ENCODE peak calls at places on chromosomes 3 and 15, in nine cellular contexts. D, W, Z, S, E, J, N, R and Y are unnamed samples.

GRCh38 chr3:29057326-29057725 is 223.5 kb upstream of the RBMS3 start:
- DNase-seq in D (no peak), W (peak), Z (no peak), S (no peak), E (no peak), J (no peak), N (no peak), R (no peak), Y (no peak)

GRCh38 chr15:98906712-98907083 is 100.9 kb downstream of the PGPEP1L start:
- DNase-seq in D (peak), W (no peak), Z (no peak), S (no peak), E (no peak), J (no peak), N (no peak), R (no peak), Y (no peak)

GRCh38 chr15:57015897-57016296 is 97.5 kb downstream of the TCF12 start:
- DNase-seq in D (peak), W (no peak), Z (no peak), S (no peak), E (no peak), J (peak), N (no peak), R (no peak), Y (no peak)

GRCh38 chr15:58447244-58448010 is 15.6 kb downstream of the LIPC start:
- DNase-seq in D (no peak), W (no peak), Z (no peak), S (no peak), E (no peak), J (no peak), N (peak), R (no peak), Y (no peak)

GRCh38 chr3:170391108-170391507 is 27.6 kb upstream of the CLDN11 start:
- DNase-seq in D (no peak), W (no peak), Z (no peak), S (no peak), E (no peak), J (no peak), N (no peak), R (no peak), Y (no peak)

GRCh38 chr3:175386630-175387029 is 527.5 kb downstream of the NAALADL2 start:
- DNase-seq in D (peak), W (no peak), Z (no peak), S (no peak), E (no peak), J (no peak), N (no peak), R (no peak), Y (peak)

GRCh38 chr15:90955911-90956310 is 1.2 kb downstream of the RCCD1 start:
- DNase-seq in D (peak), W (peak), Z (no peak), S (no peak), E (peak), J (peak), N (peak), R (no peak), Y (no peak)

GRCh38 chr15:53665930-53666329 is 93.5 kb downstream of the WDR72 start:
- DNase-seq in D (no peak), W (no peak), Z (no peak), S (no peak), E (no peak), J (peak), N (no peak), R (no peak), Y (no peak)

GRCh38 chr15:80674245-80674614 is 20.9 kb upstream of the ABHD17C start:
- DNase-seq in D (no peak), W (no peak), Z (no peak), S (no peak), E (no peak), J (no peak), N (no peak), R (peak), Y (no peak)

GRCh38 chr3:4740397-4741105 is 238.7 kb upstream of the BHLHE40 start:
- DNase-seq in D (no peak), W (no peak), Z (no peak), S (no peak), E (peak), J (no peak), N (no peak), R (no peak), Y (no peak)

GRCh38 chr3:185081516-185081915 is 71.3 kb downstream of the C3orf70 start:
- DNase-seq in D (no peak), W (no peak), Z (no peak), S (no peak), E (no peak), J (no peak), N (no peak), R (no peak), Y (no peak)

GRCh38 chr15:50182233-50183013 is 427 bp downstream of the SLC27A2 start:
- DNase-seq in D (peak), W (peak), Z (peak), S (peak), E (peak), J (no peak), N (peak), R (no peak), Y (no peak)

GRCh38 chr3:112594856-112595255 is 33.0 kb downstream of the SLC35A5 start:
- DNase-seq in D (no peak), W (no peak), Z (no peak), S (no peak), E (no peak), J (no peak), N (no peak), R (no peak), Y (no peak)

GRCh38 chr3:57078366-57079220 is 18.1 kb downstream of the SPATA12 start:
- DNase-seq in D (peak), W (peak), Z (peak), S (no peak), E (peak), J (peak), N (peak), R (no peak), Y (no peak)

GRCh38 chr3:40753371-40753770 is 228.6 kb downstream of the ZNF621 start:
- DNase-seq in D (no peak), W (no peak), Z (no peak), S (no peak), E (no peak), J (no peak), N (no peak), R (no peak), Y (no peak)

GRCh38 chr3:99659965-99660364 is 21.6 kb downstream of the COL8A1 start:
- DNase-seq in D (no peak), W (no peak), Z (no peak), S (no peak), E (no peak), J (no peak), N (no peak), R (no peak), Y (no peak)

GRCh38 chr3:17938313-17938712 is 195.9 kb upstream of the TBC1D5 start:
- DNase-seq in D (no peak), W (no peak), Z (no peak), S (no peak), E (no peak), J (no peak), N (no peak), R (no peak), Y (no peak)

GRCh38 chr15:52262364-52262763 is 33.2 kb downstream of the MYO5C start:
- DNase-seq in D (no peak), W (no peak), Z (no peak), S (no peak), E (no peak), J (no peak), N (no peak), R (no peak), Y (no peak)

GRCh38 chr15:45458746-45459403 is 63.7 kb downstream of the SLC30A4 start:
- DNase-seq in D (peak), W (peak), Z (peak), S (no peak), E (peak), J (peak), N (peak), R (peak), Y (peak)

GRCh38 chr3:42613462-42613861 is 13.0 kb downstream of the NKTR start:
- DNase-seq in D (peak), W (peak), Z (peak), S (no peak), E (peak), J (no peak), N (no peak), R (no peak), Y (no peak)

GRCh38 chr3:126917232-126917804 is 65.6 kb upstream of the PLXNA1 start:
- DNase-seq in D (no peak), W (no peak), Z (no peak), S (no peak), E (no peak), J (no peak), N (no peak), R (no peak), Y (no peak)

GRCh38 chr15:47548189-47548588 is 169.1 kb upstream of the SEMA6D start:
- DNase-seq in D (no peak), W (no peak), Z (no peak), S (no peak), E (no peak), J (no peak), N (no peak), R (no peak), Y (no peak)

GRCh38 chr3:149145361-149145760 is 15.9 kb downstream of the HPS3 start:
- DNase-seq in D (no peak), W (no peak), Z (no peak), S (no peak), E (no peak), J (no peak), N (peak), R (no peak), Y (no peak)
- TF ChIP-seq REST in D (no peak), W (no peak), Z (no peak), S (no peak), E (no peak), J (no peak), N (no peak), R (no peak), Y (no peak)

GRCh38 chr3:53324011-53324544 is 23.3 kb downstream of the DCP1A start:
- DNase-seq in D (no peak), W (no peak), Z (peak), S (no peak), E (no peak), J (no peak), N (no peak), R (no peak), Y (no peak)
- TF ChIP-seq REST in D (no peak), W (no peak), Z (no peak), S (no peak), E (no peak), J (no peak), N (no peak), R (no peak), Y (no peak)

DNA sequence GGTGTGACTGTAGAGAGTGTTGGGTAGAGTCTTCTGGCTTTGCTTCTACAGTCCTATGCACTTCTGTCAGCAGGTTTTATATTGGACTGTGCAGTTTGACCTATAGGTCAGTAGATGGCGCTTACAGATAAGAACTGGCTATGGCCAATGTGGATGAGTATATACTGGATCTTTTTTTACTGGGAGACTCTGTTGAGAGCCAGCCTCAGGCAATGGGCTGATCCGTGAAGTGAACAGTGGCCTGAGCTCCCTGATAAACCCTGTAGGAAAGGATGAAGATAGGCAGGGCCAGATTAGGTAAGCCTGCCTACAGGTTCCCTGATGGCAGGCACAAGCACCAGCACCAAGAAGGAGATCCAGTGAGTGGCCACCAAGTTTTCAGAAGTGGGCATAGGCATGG is 325.9 kb upstream of the SGO1 start:
- DNase-seq in D (peak), W (peak), Z (peak), S (no peak), E (peak), J (peak), N (peak), R (no peak), Y (peak)
- TF ChIP-seq REST in D (no peak), W (no peak), Z (no peak), S (no peak), E (no peak), J (no peak), N (no peak), R (no peak), Y (no peak)

GRCh38 chr3:31176045-31176444 is 281.6 kb upstream of the GADL1 start:
- DNase-seq in D (no peak), W (no peak), Z (no peak), S (no peak), E (no peak), J (no peak), N (no peak), R (no peak), Y (no peak)

GRCh38 chr3:31179768-31180167 is 285.3 kb upstream of the GADL1 start:
- DNase-seq in D (no peak), W (no peak), Z (no peak), S (no peak), E (no peak), J (no peak), N (no peak), R (no peak), Y (no peak)

GRCh38 chr3:31180274-31180673 is 285.8 kb upstream of the GADL1 start:
- DNase-seq in D (no peak), W (no peak), Z (no peak), S (no peak), E (no peak), J (no peak), N (no peak), R (no peak), Y (no peak)

GRCh38 chr3:31181661-31182060 is 287.2 kb upstream of the GADL1 start:
- DNase-seq in D (no peak), W (no peak), Z (no peak), S (no peak), E (no peak), J (no peak), N (no peak), R (no peak), Y (no peak)

DNA sequence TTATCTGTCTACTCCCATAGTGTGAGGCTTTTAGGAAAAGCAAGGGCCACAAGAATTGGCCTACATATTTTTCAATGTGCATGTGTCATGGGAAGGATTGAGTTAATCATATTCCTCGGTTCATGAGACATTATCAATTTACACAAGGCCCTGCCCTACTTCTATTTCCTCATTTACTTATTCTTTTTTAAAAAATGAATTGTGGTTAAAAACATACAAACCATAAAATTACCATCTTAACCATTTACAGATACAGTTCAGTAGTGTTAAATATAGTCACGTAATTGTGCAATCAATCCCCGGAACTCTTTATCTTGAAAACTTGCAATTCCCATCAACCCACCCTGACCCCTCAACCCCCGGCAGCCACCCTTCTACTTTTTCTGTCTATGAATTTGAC is 284.0 kb upstream of the GADL1 start:
- DNase-seq in D (no peak), W (no peak), Z (no peak), S (no peak), E (no peak), J (no peak), N (no peak), R (no peak), Y (no peak)
- TF ChIP-seq REST in D (no peak), W (no peak), Z (no peak), S (no peak), E (no peak), J (no peak), N (no peak), R (no peak), Y (no peak)

GRCh38 chr3:9500108-9501050 is 53.2 kb downstream of the LHFPL4 start:
- DNase-seq in D (peak), W (peak), Z (peak), S (peak), E (peak), J (peak), N (peak), R (no peak), Y (no peak)
- TF ChIP-seq REST in D (peak), W (peak), Z (peak), S (peak), E (peak), J (peak), N (peak), R (peak), Y (peak)

GRCh38 chr15:32717290-32718081 is at the start of gene GREM1:
- DNase-seq in D (no peak), W (peak), Z (peak), S (no peak), E (no peak), J (no peak), N (no peak), R (no peak), Y (no peak)
- TF ChIP-seq REST in D (no peak), W (no peak), Z (no peak), S (no peak), E (no peak), J (no peak), N (no peak), R (no peak), Y (no peak)

GRCh38 chr15:38844683-38845195 is 280.1 kb upstream of the RASGRP1 start:
- DNase-seq in D (no peak), W (no peak), Z (no peak), S (no peak), E (no peak), J (no peak), N (no peak), R (no peak), Y (no peak)

GRCh38 chr15:38846351-38846750 is 281.7 kb upstream of the RASGRP1 start:
- DNase-seq in D (no peak), W (no peak), Z (no peak), S (no peak), E (no peak), J (no peak), N (no peak), R (no peak), Y (no peak)

GRCh38 chr15:38842991-38843610 is 278.5 kb upstream of the RASGRP1 start:
- DNase-seq in D (no peak), W (no peak), Z (no peak), S (no peak), E (no peak), J (no peak), N (no peak), R (no peak), Y (no peak)

GRCh38 chr15:38843736-38844590 is 279.3 kb upstream of the RASGRP1 start:
- DNase-seq in D (no peak), W (no peak), Z (no peak), S (no peak), E (no peak), J (no peak), N (no peak), R (no peak), Y (no peak)
- TF ChIP-seq REST in D (no peak), W (no peak), Z (no peak), S (no peak), E (no peak), J (no peak), N (no peak), R (no peak), Y (no peak)

GRCh38 chr3:119690043-119690656 is 12.7 kb upstream of the CFAP91 start:
- DNase-seq in D (peak), W (peak), Z (peak), S (no peak), E (peak), J (peak), N (peak), R (no peak), Y (no peak)
- TF ChIP-seq REST in D (no peak), W (no peak), Z (no peak), S (no peak), E (no peak), J (no peak), N (no peak), R (no peak), Y (no peak)

GRCh38 chr3:102400142-102400541 is 34.7 kb upstream of the ZPLD1 start:
- DNase-seq in D (peak), W (no peak), Z (no peak), S (peak), E (no peak), J (no peak), N (no peak), R (no peak), Y (no peak)
- TF ChIP-seq REST in D (no peak), W (no peak), Z (no peak), S (no peak), E (no peak), J (no peak), N (no peak), R (no peak), Y (no peak)

DNA sequence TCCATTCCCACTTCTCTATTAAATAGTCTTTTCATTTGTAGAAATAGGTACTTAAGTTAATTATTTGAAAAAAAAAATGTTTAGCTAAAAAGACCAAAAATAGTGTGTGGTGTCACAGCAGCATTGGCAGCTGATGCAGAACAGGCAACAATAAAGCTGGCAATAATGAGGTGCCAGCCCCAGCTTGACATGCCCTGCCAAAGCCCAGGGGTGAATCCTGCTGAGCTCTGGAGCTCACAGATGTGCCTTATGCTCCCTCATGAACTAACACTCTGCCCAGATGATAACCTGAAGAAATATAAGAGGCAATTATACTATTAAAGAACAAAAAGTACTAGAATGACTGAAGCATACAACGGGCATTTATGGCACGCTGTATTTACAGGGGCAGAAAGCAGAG is 63.8 kb downstream of the IGSF11 start:
- DNase-seq in D (no peak), W (no peak), Z (peak), S (no peak), E (no peak), J (no peak), N (no peak), R (no peak), Y (no peak)
- TF ChIP-seq REST in D (no peak), W (no peak), Z (no peak), S (no peak), E (no peak), J (no peak), N (no peak), R (no peak), Y (no peak)